ENCODE peak calls at places on chromosomes 3 and 15, in eight cellular contexts. B is MG63, C is AML-193, X is testis, G is heart right ventricle, W is Ammon's horn, E is cardiac septum, V is T47D. O is an unnamed sample.
A peak's percentile ranks its signal among the peaks of the same experiment; 100 is the strongest.

GRCh38 chr3:10756546-10756945 is 59.5 kb upstream of the SLC6A11 start:
- DNase-seq in B (no peak), C (no peak), X (no peak), G (no peak), W (no peak), E (no peak), V (no peak), O (no peak)

GRCh38 chr3:125633767-125634166 is 38.5 kb upstream of the OSBPL11 start:
- DNase-seq in B (no peak), C (no peak), X (no peak), G (no peak), W (no peak), E (no peak), V (no peak), O (no peak)

GRCh38 chr3:72186485-72186864 is 401.5 kb upstream of the PROK2 start:
- DNase-seq in B (peak; percentile 55), C (no peak), X (no peak), G (no peak), W (no peak), E (no peak), V (no peak), O (no peak)

GRCh38 chr3:192408007-192408655 is 319.2 kb downstream of the FGF12 start:
- DNase-seq in B (no peak), C (no peak), X (peak; percentile 30), G (peak; percentile 11), W (no peak), E (peak; percentile 76), V (no peak), O (no peak)

GRCh38 chr3:175985781-175986180 is 1126.6 kb downstream of the NAALADL2 start:
- DNase-seq in B (no peak), C (no peak), X (no peak), G (no peak), W (no peak), E (no peak), V (no peak), O (no peak)

GRCh38 chr3:112776000-112776399 is 70.7 kb downstream of the CD200R1L start:
- DNase-seq in B (peak; percentile 19), C (peak; percentile 47), X (no peak), G (no peak), W (no peak), E (no peak), V (no peak), O (no peak)

GRCh38 chr3:138914870-138915502 is 32.0 kb downstream of the FOXL2 start:
- DNase-seq in B (no peak), C (peak; percentile 84), X (no peak), G (no peak), W (no peak), E (no peak), V (peak; percentile 72), O (no peak)

GRCh38 chr3:126964261-126964660 is 18.7 kb upstream of the PLXNA1 start:
- DNase-seq in B (no peak), C (no peak), X (no peak), G (no peak), W (no peak), E (no peak), V (no peak), O (no peak)

GRCh38 chr3:43426388-43426787 is 140.0 kb downstream of the SNRK start:
- DNase-seq in B (no peak), C (no peak), X (no peak), G (peak; percentile 76), W (peak; percentile 43), E (no peak), V (no peak), O (no peak)

GRCh38 chr15:52103217-52104207 is 9.1 kb downstream of the BCL2L10 start:
- DNase-seq in B (peak; percentile 91), C (no peak), X (peak; percentile 26), G (no peak), W (peak; percentile 65), E (no peak), V (no peak), O (no peak)

GRCh38 chr15:81645470-81645869 is 271.5 kb upstream of the TMC3 start:
- DNase-seq in B (no peak), C (no peak), X (no peak), G (no peak), W (no peak), E (no peak), V (peak; percentile 5), O (no peak)

GRCh38 chr15:92421980-92422379 is 28.3 kb downstream of the ST8SIA2 start:
- DNase-seq in B (no peak), C (no peak), X (no peak), G (no peak), W (no peak), E (no peak), V (no peak), O (no peak)

GRCh38 chr15:85927936-85928537 is 133.3 kb upstream of the KLHL25 start:
- DNase-seq in B (no peak), C (no peak), X (no peak), G (no peak), W (no peak), E (no peak), V (no peak), O (no peak)

GRCh38 chr15:95511680-95512079 is 818.8 kb upstream of the NR2F2 start:
- DNase-seq in B (no peak), C (no peak), X (no peak), G (no peak), W (no peak), E (no peak), V (no peak), O (no peak)

GRCh38 chr15:74725241-74725774 is at the start of gene CYP1A1:
- DNase-seq in B (peak; percentile 32), C (peak; percentile 6), X (peak; percentile 28), G (no peak), W (no peak), E (no peak), V (peak; percentile 67), O (peak; percentile 35)

GRCh38 chr3:104397713-104398112 is 969.0 kb upstream of the ALCAM start:
- DNase-seq in B (no peak), C (no peak), X (no peak), G (no peak), W (no peak), E (no peak), V (no peak), O (no peak)

GRCh38 chr3:168272343-168272984 is 176.7 kb upstream of the GOLIM4 start:
- DNase-seq in B (no peak), C (no peak), X (no peak), G (no peak), W (no peak), E (no peak), V (no peak), O (no peak)

GRCh38 chr3:39103791-39104552 is 3.5 kb downstream of the GORASP1 start:
- DNase-seq in B (no peak), C (no peak), X (peak; percentile 13), G (no peak), W (no peak), E (no peak), V (no peak), O (no peak)

GRCh38 chr3:141877911-141878310 is 1.5 kb downstream of the ATP1B3 start:
- DNase-seq in B (no peak), C (peak; percentile 35), X (no peak), G (no peak), W (no peak), E (no peak), V (no peak), O (no peak)

GRCh38 chr3:31384117-31384516 is 148.6 kb upstream of the STT3B start:
- DNase-seq in B (no peak), C (no peak), X (no peak), G (no peak), W (no peak), E (no peak), V (no peak), O (no peak)

GRCh38 chr3:69008980-69009379 is 4.5 kb downstream of the EOGT start:
- DNase-seq in B (peak; percentile 19), C (no peak), X (no peak), G (no peak), W (no peak), E (no peak), V (no peak), O (no peak)

GRCh38 chr15:73573572-73573971 is 59.6 kb downstream of the NPTN start:
- DNase-seq in B (no peak), C (no peak), X (no peak), G (peak; percentile 66), W (no peak), E (no peak), V (no peak), O (no peak)

GRCh38 chr3:67635257-67635656 is 19.2 kb downstream of the SUCLG2 start:
- DNase-seq in B (peak; percentile 45), C (no peak), X (no peak), G (no peak), W (no peak), E (no peak), V (no peak), O (no peak)

GRCh38 chr3:72446406-72447058 is 401.7 kb downstream of the SHQ1 start:
- DNase-seq in B (no peak), C (peak; percentile 70), X (no peak), G (no peak), W (peak; percentile 24), E (peak; percentile 87), V (peak; percentile 58), O (peak; percentile 60)

GRCh38 chr15:39960411-39960810 is 26.5 kb downstream of the EIF2AK4 start:
- DNase-seq in B (no peak), C (no peak), X (no peak), G (no peak), W (no peak), E (no peak), V (no peak), O (no peak)

GRCh38 chr3:12926660-12927059 is 85.3 kb upstream of the RPL32 start:
- DNase-seq in B (no peak), C (no peak), X (no peak), G (peak; percentile 51), W (no peak), E (no peak), V (no peak), O (no peak)

GRCh38 chr3:8561365-8561764 is 59.7 kb downstream of the LMCD1 start:
- DNase-seq in B (no peak), C (no peak), X (peak; percentile 47), G (peak; percentile 65), W (no peak), E (no peak), V (no peak), O (no peak)

GRCh38 chr3:50194903-50195500 is 3.6 kb downstream of the GNAT1 start:
- DNase-seq in B (no peak), C (no peak), X (no peak), G (no peak), W (no peak), E (no peak), V (peak; percentile 48), O (no peak)

GRCh38 chr3:179322481-179323196 is at the start of gene ZNF639:
- DNase-seq in B (peak; percentile 94), C (peak; percentile 81), X (peak; percentile 88), G (peak; percentile 80), W (peak; percentile 85), E (peak; percentile 88), V (peak; percentile 90), O (peak; percentile 89)

GRCh38 chr3:148827585-148827984 is at the start of gene CPB1:
- DNase-seq in B (no peak), C (no peak), X (no peak), G (no peak), W (no peak), E (no peak), V (no peak), O (no peak)

GRCh38 chr3:100316656-100317069 is 17.9 kb upstream of the NIT2 start:
- DNase-seq in B (peak; percentile 34), C (peak; percentile 50), X (peak; percentile 41), G (peak; percentile 44), W (peak; percentile 59), E (no peak), V (peak; percentile 57), O (peak; percentile 72)

GRCh38 chr3:60579734-60580133 is 671.5 kb downstream of the FHIT start:
- DNase-seq in B (peak; percentile 9), C (no peak), X (no peak), G (no peak), W (peak; percentile 14), E (no peak), V (no peak), O (no peak)

GRCh38 chr3:193716155-193716554 is 123.1 kb downstream of the OPA1 start:
- DNase-seq in B (no peak), C (peak; percentile 74), X (no peak), G (no peak), W (no peak), E (no peak), V (no peak), O (peak; percentile 63)

GRCh38 chr3:82038536-82038935 is 277.1 kb upstream of the GBE1 start:
- DNase-seq in B (no peak), C (no peak), X (no peak), G (no peak), W (no peak), E (no peak), V (no peak), O (no peak)